ENCODE peak calls at places on chromosomes 1 and 21, in nine cellular contexts. N is tibial nerve; G is CD8-positive, alpha-beta memory T cell; X is osteocyte; A is GM19239; Y is activated T-cell treated with anti-CD3 and anti-CD28 coated beads, Interleukin-2, amount 50 U/mL, for 4 hours; T is amniotic epithelial cell; C is HAP-1; R is iris pigment epithelial cell. P is an unnamed sample.
A peak's percentile ranks its signal among the peaks of the same experiment; 100 is the strongest.

GRCh38 chr1:27203946-27204345 is 30.5 kb upstream of the WDTC1 start:
- DNase-seq in N (no peak), G (no peak), X (no peak), A (no peak), Y (no peak), T (peak; percentile 37), C (no peak), R (peak; percentile 22), P (no peak)

GRCh38 chr1:19819701-19820100 is 4.6 kb upstream of the RNF186 start:
- DNase-seq in N (no peak), G (no peak), X (no peak), A (no peak), Y (no peak), T (no peak), C (no peak), R (no peak), P (no peak)

GRCh38 chr1:206117151-206117948 is at the start of gene AVPR1B:
- DNase-seq in N (no peak), G (no peak), X (peak; percentile 84), A (no peak), Y (no peak), T (no peak), C (no peak), R (peak; percentile 40), P (peak; percentile 57)

GRCh38 chr1:45325816-45326506 is 734 bp upstream of the HPDL start:
- DNase-seq in N (no peak), G (no peak), X (no peak), A (no peak), Y (no peak), T (no peak), C (no peak), R (no peak), P (no peak)

GRCh38 chr1:41284121-41284520 is 42.0 kb upstream of the SCMH1 start:
- DNase-seq in N (no peak), G (no peak), X (no peak), A (no peak), Y (no peak), T (no peak), C (no peak), R (no peak), P (no peak)

GRCh38 chr1:111628153-111628552 is 8.6 kb downstream of the RAP1A start:
- DNase-seq in N (no peak), G (no peak), X (no peak), A (no peak), Y (no peak), T (peak; percentile 89), C (no peak), R (peak; percentile 34), P (no peak)

GRCh38 chr1:21663951-21664805 is 5.0 kb downstream of the RAP1GAP start:
- DNase-seq in N (no peak), G (no peak), X (no peak), A (no peak), Y (no peak), T (no peak), C (no peak), R (no peak), P (no peak)

GRCh38 chr21:40422851-40423635 is 423.9 kb downstream of the DSCAM start:
- DNase-seq in N (no peak), G (no peak), X (no peak), A (no peak), Y (no peak), T (no peak), C (no peak), R (no peak), P (no peak)

GRCh38 chr1:1858382-1859086 is 32.4 kb downstream of the GNB1 start:
- DNase-seq in N (peak; percentile 53), G (peak; percentile 16), X (no peak), A (no peak), Y (no peak), T (peak; percentile 78), C (peak; percentile 58), R (peak; percentile 88), P (peak; percentile 40)

GRCh38 chr1:56081151-56081550 is 498.2 kb downstream of the PLPP3 start:
- DNase-seq in N (no peak), G (no peak), X (no peak), A (no peak), Y (no peak), T (peak; percentile 79), C (no peak), R (no peak), P (no peak)

GRCh38 chr21:35234725-35235124 is 185.6 kb upstream of the RUNX1 start:
- DNase-seq in N (no peak), G (no peak), X (no peak), A (no peak), Y (no peak), T (no peak), C (no peak), R (peak; percentile 26), P (no peak)

GRCh38 chr1:94081566-94082344 is 39.2 kb downstream of the ABCA4 start:
- DNase-seq in N (no peak), G (no peak), X (no peak), A (no peak), Y (no peak), T (peak; percentile 65), C (no peak), R (peak; percentile 92), P (no peak)

P was measured in 8988T.